ENCODE peak calls at places on chromosomes 7 and 10, in six cellular contexts. One of them, this sample, is unnamed.

GRCh38 chr10:48923763-48924162 is 15.9 kb downstream of the LRRC18 start:
- DNase-seq in astrocyte of the spinal cord: no peak
- DNase-seq in WERI-Rb-1: no peak
- DNase-seq in CD8-positive, alpha-beta T cell: no peak
- DNase-seq in B cell: no peak
- DNase-seq in neural progenitor cell: no peak
- DNase-seq in this sample: no peak

GRCh38 chr10:22252286-22252800 is 34.5 kb upstream of the EBLN1 start:
- DNase-seq in astrocyte of the spinal cord: peak; percentile 64
- DNase-seq in neural progenitor cell: peak; percentile 57
- DNase-seq in CD8-positive, alpha-beta T cell: peak; percentile 15
- DNase-seq in B cell: peak; percentile 76
- DNase-seq in WERI-Rb-1: peak; percentile 12
- DNase-seq in this sample: peak; percentile 54

GRCh38 chr10:84798333-84798732 is 469.9 kb downstream of the CCSER2 start:
- DNase-seq in astrocyte of the spinal cord: no peak
- DNase-seq in neural progenitor cell: no peak
- DNase-seq in WERI-Rb-1: no peak
- DNase-seq in B cell: no peak
- DNase-seq in CD8-positive, alpha-beta T cell: no peak
- DNase-seq in this sample: no peak

GRCh38 chr7:963236-964078 is 9.0 kb upstream of the ADAP1 start:
- DNase-seq in neural progenitor cell: peak; percentile 2
- DNase-seq in WERI-Rb-1: no peak
- DNase-seq in CD8-positive, alpha-beta T cell: no peak
- DNase-seq in astrocyte of the spinal cord: no peak
- DNase-seq in B cell: no peak
- DNase-seq in this sample: no peak

GRCh38 chr10:76150886-76151288 is 719.5 kb downstream of the LRMDA start:
- DNase-seq in WERI-Rb-1: no peak
- DNase-seq in neural progenitor cell: no peak
- DNase-seq in B cell: no peak
- DNase-seq in CD8-positive, alpha-beta T cell: no peak
- DNase-seq in astrocyte of the spinal cord: no peak
- DNase-seq in this sample: no peak

GRCh38 chr7:249979-250378 is 40.0 kb upstream of the FOXL3 start:
- DNase-seq in CD8-positive, alpha-beta T cell: no peak
- DNase-seq in astrocyte of the spinal cord: no peak
- DNase-seq in WERI-Rb-1: no peak
- DNase-seq in neural progenitor cell: no peak
- DNase-seq in B cell: no peak
- DNase-seq in this sample: no peak

GRCh38 chr10:35386594-35387174 is 50.4 kb downstream of the CCNY start:
- DNase-seq in B cell: no peak
- DNase-seq in WERI-Rb-1: no peak
- DNase-seq in astrocyte of the spinal cord: peak; percentile 44
- DNase-seq in CD8-positive, alpha-beta T cell: no peak
- DNase-seq in neural progenitor cell: peak; percentile 57
- DNase-seq in this sample: peak; percentile 70

GRCh38 chr10:48655426-48656240 is 29.0 kb upstream of the WDFY4 start:
- DNase-seq in B cell: no peak
- DNase-seq in neural progenitor cell: no peak
- DNase-seq in WERI-Rb-1: no peak
- DNase-seq in astrocyte of the spinal cord: peak; percentile 74
- DNase-seq in CD8-positive, alpha-beta T cell: no peak
- DNase-seq in this sample: peak; percentile 47

GRCh38 chr10:78045237-78045636 is 11.6 kb downstream of the RPS24 start:
- DNase-seq in B cell: peak; percentile 55
- DNase-seq in astrocyte of the spinal cord: no peak
- DNase-seq in CD8-positive, alpha-beta T cell: no peak
- DNase-seq in WERI-Rb-1: no peak
- DNase-seq in neural progenitor cell: no peak
- DNase-seq in this sample: no peak

GRCh38 chr7:86444245-86444644 is 199.5 kb upstream of the GRM3 start:
- DNase-seq in B cell: no peak
- DNase-seq in CD8-positive, alpha-beta T cell: no peak
- DNase-seq in WERI-Rb-1: no peak
- DNase-seq in neural progenitor cell: no peak
- DNase-seq in astrocyte of the spinal cord: no peak
- DNase-seq in this sample: no peak
- TF ChIP-seq CTCF in B cell: no peak
- TF ChIP-seq CTCF in CD8-positive, alpha-beta T cell: no peak
- TF ChIP-seq CTCF in WERI-Rb-1: no peak
- TF ChIP-seq CTCF in neural progenitor cell: no peak
- TF ChIP-seq CTCF in astrocyte of the spinal cord: no peak
- TF ChIP-seq CTCF in this sample: no peak

DNA sequence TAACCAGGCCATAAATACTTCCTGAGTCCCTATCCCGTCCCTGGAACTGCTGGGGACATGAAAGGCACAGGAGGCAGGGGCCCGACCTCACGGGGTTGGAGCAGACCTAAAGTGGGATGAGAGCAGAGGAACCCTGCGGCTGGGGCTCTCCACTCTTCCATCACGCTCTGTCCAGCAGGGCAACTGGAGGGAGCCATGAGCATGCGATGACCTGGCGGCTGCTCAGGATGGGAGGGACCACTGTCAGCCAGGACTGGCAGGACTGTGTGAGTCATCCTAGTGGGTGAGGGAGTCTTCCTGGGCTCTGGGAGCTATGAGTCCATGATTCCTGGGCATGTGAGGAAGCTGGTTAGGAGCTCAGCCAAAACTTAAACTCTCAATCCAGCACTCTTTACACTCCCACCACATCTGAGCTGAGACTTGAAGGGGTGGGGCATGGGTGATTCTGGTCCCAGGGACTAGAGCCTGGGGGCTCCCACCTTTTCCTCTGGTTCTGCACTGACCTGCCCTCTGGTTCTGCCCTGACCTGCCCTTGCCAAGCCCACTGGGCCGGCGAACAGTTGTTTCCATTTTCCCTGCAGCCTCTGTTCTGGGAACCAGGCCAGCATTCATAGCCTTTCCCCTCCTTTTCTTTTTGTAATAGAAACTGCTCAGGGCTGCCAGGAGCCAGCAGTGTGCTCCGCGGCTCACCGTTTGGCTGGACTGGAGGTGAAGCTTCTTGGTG is 47.1 kb downstream of the SYPL1 start:
- DNase-seq in astrocyte of the spinal cord: peak; percentile 93
- DNase-seq in B cell: peak; percentile 24
- DNase-seq in WERI-Rb-1: no peak
- DNase-seq in CD8-positive, alpha-beta T cell: no peak
- DNase-seq in neural progenitor cell: peak; percentile 25
- DNase-seq in this sample: peak; percentile 82
- TF ChIP-seq CTCF in astrocyte of the spinal cord: no peak
- TF ChIP-seq CTCF in B cell: no peak
- TF ChIP-seq CTCF in WERI-Rb-1: no peak
- TF ChIP-seq CTCF in CD8-positive, alpha-beta T cell: no peak
- TF ChIP-seq CTCF in neural progenitor cell: no peak
- TF ChIP-seq CTCF in this sample: no peak

GRCh38 chr10:127018298-127018650 is 113.0 kb downstream of the DOCK1 start:
- DNase-seq in neural progenitor cell: no peak
- DNase-seq in astrocyte of the spinal cord: no peak
- DNase-seq in WERI-Rb-1: no peak
- DNase-seq in B cell: no peak
- DNase-seq in CD8-positive, alpha-beta T cell: no peak
- DNase-seq in this sample: no peak

GRCh38 chr10:127015373-127015772 is 110.1 kb downstream of the DOCK1 start:
- DNase-seq in CD8-positive, alpha-beta T cell: no peak
- DNase-seq in B cell: no peak
- DNase-seq in astrocyte of the spinal cord: no peak
- DNase-seq in neural progenitor cell: no peak
- DNase-seq in WERI-Rb-1: no peak
- DNase-seq in this sample: no peak

GRCh38 chr10:127014671-127015070 is 109.4 kb downstream of the DOCK1 start:
- DNase-seq in astrocyte of the spinal cord: no peak
- DNase-seq in WERI-Rb-1: no peak
- DNase-seq in B cell: no peak
- DNase-seq in CD8-positive, alpha-beta T cell: no peak
- DNase-seq in neural progenitor cell: no peak
- DNase-seq in this sample: no peak

GRCh38 chr10:127017406-127018297 is 112.4 kb downstream of the DOCK1 start:
- DNase-seq in neural progenitor cell: no peak
- DNase-seq in B cell: no peak
- DNase-seq in WERI-Rb-1: no peak
- DNase-seq in astrocyte of the spinal cord: no peak
- DNase-seq in CD8-positive, alpha-beta T cell: no peak
- DNase-seq in this sample: no peak

GRCh38 chr10:127016331-127016730 is 111.1 kb downstream of the DOCK1 start:
- DNase-seq in B cell: no peak
- DNase-seq in CD8-positive, alpha-beta T cell: no peak
- DNase-seq in neural progenitor cell: no peak
- DNase-seq in WERI-Rb-1: no peak
- DNase-seq in astrocyte of the spinal cord: no peak
- DNase-seq in this sample: no peak
- TF ChIP-seq CTCF in B cell: no peak
- TF ChIP-seq CTCF in CD8-positive, alpha-beta T cell: no peak
- TF ChIP-seq CTCF in neural progenitor cell: no peak
- TF ChIP-seq CTCF in WERI-Rb-1: no peak
- TF ChIP-seq CTCF in astrocyte of the spinal cord: no peak
- TF ChIP-seq CTCF in this sample: no peak

DNA sequence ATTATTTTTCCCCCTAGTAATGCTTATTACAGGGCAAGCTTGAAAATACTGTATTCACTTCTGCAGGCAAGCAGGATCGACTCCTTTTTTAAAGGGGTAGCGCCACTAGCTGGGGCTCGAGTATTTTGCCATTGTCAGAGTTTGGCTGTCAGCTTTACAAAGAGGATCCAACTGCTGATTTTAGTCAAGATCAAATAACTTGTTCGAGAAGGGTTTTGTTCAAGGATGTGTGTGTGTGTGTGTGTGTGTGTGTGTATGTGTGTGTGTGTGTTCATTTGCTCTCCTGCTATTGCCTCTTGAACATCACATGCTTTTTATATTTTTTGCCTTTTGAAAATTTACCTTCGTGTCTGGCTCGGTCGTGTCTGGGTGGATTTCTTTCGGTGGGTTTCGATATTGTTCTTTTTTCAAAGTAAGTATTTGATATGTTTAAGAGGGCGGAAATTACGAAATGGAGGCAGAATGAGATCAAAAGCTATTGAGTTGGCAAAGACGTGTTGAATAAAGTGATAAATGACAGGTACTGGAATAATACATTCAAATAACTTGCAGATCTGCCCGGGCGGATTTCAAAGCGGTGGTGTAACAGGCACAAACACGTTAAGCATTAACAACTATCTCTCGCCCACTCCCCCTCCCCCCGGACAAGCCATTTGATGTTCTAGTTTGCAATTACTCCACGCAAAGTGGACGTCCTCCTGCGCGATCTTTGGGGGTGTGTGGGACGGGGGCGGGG is 1.1 kb downstream of the ARID5B start:
- DNase-seq in B cell: peak; percentile 65
- DNase-seq in CD8-positive, alpha-beta T cell: peak; percentile 43
- DNase-seq in neural progenitor cell: peak; percentile 65
- DNase-seq in astrocyte of the spinal cord: peak; percentile 83
- DNase-seq in WERI-Rb-1: peak; percentile 27
- DNase-seq in this sample: peak; percentile 86
- TF ChIP-seq CTCF in B cell: no peak
- TF ChIP-seq CTCF in CD8-positive, alpha-beta T cell: no peak
- TF ChIP-seq CTCF in neural progenitor cell: peak; percentile 8
- TF ChIP-seq CTCF in astrocyte of the spinal cord: peak; percentile 29
- TF ChIP-seq CTCF in WERI-Rb-1: no peak
- TF ChIP-seq CTCF in this sample: peak; percentile 58

DNA sequence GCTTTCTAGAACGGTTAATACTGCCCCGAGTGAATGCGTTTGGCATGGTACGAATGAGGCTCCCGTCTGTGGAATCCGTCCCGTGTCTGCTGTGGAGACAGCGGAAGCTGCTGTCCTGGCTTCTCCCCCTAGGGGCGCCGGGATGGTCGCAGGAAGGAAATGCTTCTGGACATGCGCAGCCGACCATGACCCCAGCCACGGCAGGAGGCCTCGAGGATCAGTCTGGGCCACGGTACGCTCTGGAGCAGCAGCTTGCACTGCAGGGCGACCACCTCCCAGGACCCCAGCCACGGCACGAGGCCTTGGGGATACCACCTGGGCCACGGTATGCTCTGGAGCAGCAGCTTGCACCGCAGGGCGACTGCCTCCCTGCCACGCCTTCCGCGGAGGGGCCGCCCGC is 107.9 kb downstream of the CYTH3 start:
- DNase-seq in WERI-Rb-1: peak; percentile 89
- DNase-seq in neural progenitor cell: peak; percentile 33
- DNase-seq in B cell: no peak
- DNase-seq in CD8-positive, alpha-beta T cell: no peak
- DNase-seq in astrocyte of the spinal cord: no peak
- DNase-seq in this sample: peak; percentile 73
- TF ChIP-seq CTCF in WERI-Rb-1: peak; percentile 80
- TF ChIP-seq CTCF in neural progenitor cell: peak; percentile 43
- TF ChIP-seq CTCF in B cell: no peak
- TF ChIP-seq CTCF in CD8-positive, alpha-beta T cell: no peak
- TF ChIP-seq CTCF in astrocyte of the spinal cord: peak; percentile 52
- TF ChIP-seq CTCF in this sample: peak; percentile 77

This sample was measured in choroid plexus epithelial cell.